ENCODE peak calls at places on chromosomes 11 and 22, in nine cellular contexts. R, J, O, W, Y, Q, H, C and I are unnamed samples.

GRCh38 chr11:67179892-67180490 is 60.9 kb downstream of the KDM2A start:
- DNase-seq in H (no peak), C (no peak), J (no peak), W (no peak), Y (no peak), O (no peak), R (no peak), Q (no peak), I (no peak)

GRCh38 chr11:60345489-60345888 is 18.4 kb downstream of the MS4A6E start:
- DNase-seq in J (peak), W (no peak), Y (no peak), H (peak), R (peak), O (no peak), Q (no peak), C (no peak), I (peak)

GRCh38 chr11:12200359-12201015 is 90.1 kb downstream of the MICAL2 start:
- DNase-seq in H (no peak), W (peak), J (no peak), O (no peak), R (peak), Q (no peak), C (peak), Y (no peak), I (no peak)

GRCh38 chr11:115220881-115221280 is 283.3 kb downstream of the CADM1 start:
- DNase-seq in W (no peak), C (no peak), O (no peak), Y (no peak), Q (no peak), R (no peak), H (no peak), J (no peak), I (no peak)

GRCh38 chr22:36946436-36947158 is 33.2 kb downstream of the CSF2RB start:
- DNase-seq in Q (no peak), O (no peak), Y (no peak), R (no peak), H (no peak), J (no peak), C (no peak), W (no peak), I (no peak)

GRCh38 chr22:26360169-26360885 is 68.7 kb upstream of the ASPHD2 start:
- DNase-seq in C (peak), J (peak), W (peak), Y (peak), Q (peak), R (peak), H (peak), O (peak), I (peak)

GRCh38 chr22:21755855-21756284 is 20.3 kb upstream of the YPEL1 start:
- DNase-seq in O (no peak), Q (no peak), R (peak), Y (no peak), W (no peak), C (peak), J (no peak), H (no peak), I (peak)

GRCh38 chr22:40178417-40179409 is 988 bp downstream of the TNRC6B start:
- DNase-seq in H (peak), O (peak), Q (peak), Y (no peak), W (no peak), C (peak), J (no peak), R (peak), I (peak)

GRCh38 chr11:118046051-118046963 is 30.6 kb upstream of the TMPRSS4 start:
- DNase-seq in H (no peak), Q (no peak), O (no peak), Y (no peak), W (no peak), R (no peak), J (no peak), C (no peak), I (no peak)

GRCh38 chr22:23984430-23984829 is 4.5 kb downstream of the GSTT2 start:
- DNase-seq in H (peak), Q (peak), C (peak), R (no peak), Y (no peak), O (no peak), W (no peak), J (peak), I (peak)

GRCh38 chr11:44780940-44781631 is 54.3 kb downstream of the TSPAN18 start:
- DNase-seq in Q (no peak), H (no peak), R (peak), J (no peak), O (peak), C (no peak), Y (no peak), W (peak), I (no peak)

GRCh38 chr22:43631201-43631600 is 180.9 kb downstream of the EFCAB6 start:
- DNase-seq in J (no peak), O (no peak), C (no peak), W (peak), Y (no peak), R (no peak), H (no peak), Q (no peak), I (no peak)

GRCh38 chr22:30752771-30753170 is 58.1 kb downstream of the OSBP2 start:
- DNase-seq in Q (no peak), J (no peak), W (no peak), R (no peak), O (no peak), C (no peak), Y (no peak), H (no peak), I (no peak)

GRCh38 chr11:104410336-104410735 is 246.4 kb upstream of the PDGFD start:
- DNase-seq in H (no peak), Y (no peak), Q (no peak), W (no peak), R (no peak), J (no peak), O (no peak), C (no peak), I (no peak)

GRCh38 chr11:62546937-62547625 is 475 bp upstream of the AHNAK start:
- DNase-seq in R (no peak), C (peak), O (no peak), W (peak), J (peak), Q (no peak), H (peak), Y (peak), I (peak)
- H3K4me3 ChIP-seq in R (peak), C (peak), O (peak), W (peak), J (peak), Q (peak), H (peak), Y (peak), I (peak)

GRCh38 chr11:47592276-47592675 is 1.9 kb downstream of the C1QTNF4 start:
- DNase-seq in H (no peak), O (no peak), C (no peak), R (no peak), Y (no peak), W (no peak), Q (no peak), J (no peak), I (no peak)

GRCh38 chr11:47595029-47595428 is 818 bp upstream of the C1QTNF4 start:
- DNase-seq in W (no peak), O (no peak), Y (peak), C (no peak), R (no peak), H (no peak), J (no peak), Q (no peak), I (no peak)

GRCh38 chr11:47593934-47594855 is at the start of gene C1QTNF4:
- DNase-seq in J (no peak), H (peak), Q (peak), C (no peak), W (no peak), R (no peak), O (no peak), Y (peak), I (no peak)

GRCh38 chr11:47592970-47593369 is 1.2 kb downstream of the C1QTNF4 start:
- DNase-seq in Q (no peak), W (no peak), Y (no peak), H (no peak), J (no peak), C (no peak), O (no peak), R (no peak), I (no peak)

DNA sequence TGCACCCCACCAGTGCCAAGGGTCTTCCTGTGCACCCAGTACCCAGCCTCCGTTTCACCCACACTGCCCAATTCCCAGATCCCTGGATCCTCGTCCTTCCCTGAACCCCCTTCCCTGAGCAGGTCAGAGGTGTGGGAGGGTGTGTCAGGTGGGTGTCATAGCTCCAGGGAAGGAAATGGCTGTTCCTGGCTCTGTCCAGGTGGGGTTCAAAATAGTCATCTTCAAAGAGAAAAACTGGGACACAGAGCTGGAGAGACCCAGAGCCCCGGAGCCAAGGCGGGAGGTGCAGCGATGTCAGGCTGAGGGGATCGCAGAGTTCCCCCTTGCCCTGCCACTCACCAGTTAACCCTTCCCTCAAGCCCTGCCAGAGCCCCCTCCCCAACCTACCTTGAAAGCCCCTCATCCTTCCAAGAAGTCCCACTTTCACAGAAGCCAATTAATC is 698 bp downstream of the C1QTNF4 start:
- DNase-seq in O (no peak), R (no peak), Q (no peak), W (no peak), Y (peak), H (no peak), J (no peak), C (no peak), I (no peak)
- H3K4me3 ChIP-seq in O (no peak), R (no peak), Q (peak), W (no peak), Y (peak), H (peak), J (peak), C (no peak), I (no peak)

DNA sequence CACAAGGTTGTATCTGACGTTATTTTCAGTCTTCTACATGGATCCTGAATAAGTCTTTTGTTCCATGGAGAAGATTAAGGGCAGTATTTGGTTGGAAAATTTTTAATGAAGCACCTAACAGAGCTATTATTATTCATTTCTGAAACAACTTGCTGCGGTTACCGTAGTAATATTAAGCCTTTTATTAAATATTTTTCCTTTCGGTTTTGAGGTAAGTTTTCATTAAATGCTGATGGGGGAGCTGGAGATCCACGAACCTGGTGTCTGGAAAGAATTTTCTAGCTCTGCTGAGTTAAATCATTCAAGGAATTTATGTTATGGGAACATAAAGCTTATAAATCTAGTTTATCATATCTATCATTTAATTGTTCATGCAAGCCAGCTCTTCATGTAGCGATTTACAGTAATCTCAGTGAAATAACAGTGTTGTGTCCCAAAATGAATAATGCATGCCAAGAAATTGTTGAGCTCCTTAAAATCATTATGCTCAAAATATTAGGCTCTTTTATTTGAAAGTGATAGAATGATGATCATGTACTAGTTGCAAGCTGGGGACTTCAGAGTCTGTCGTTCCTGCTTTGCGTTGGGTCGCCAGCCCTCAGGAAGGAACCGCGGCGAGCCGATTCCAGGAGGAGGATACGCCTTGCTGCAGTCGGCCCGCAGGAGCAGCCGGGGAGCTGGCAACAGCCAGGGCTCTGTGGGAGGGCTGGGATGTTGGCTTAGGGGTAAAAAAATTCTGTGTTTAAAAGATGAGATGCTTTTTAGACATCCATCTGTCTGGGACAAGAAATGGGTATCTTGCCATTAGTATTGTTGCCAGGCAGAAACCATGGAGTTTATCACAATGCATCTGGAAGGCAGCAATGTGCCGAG is 83.1 kb downstream of the TBC1D22A start:
- DNase-seq in Y (peak), O (no peak), H (no peak), Q (no peak), J (peak), W (peak), C (peak), R (peak), I (peak)
- H3K4me3 ChIP-seq in Y (no peak), O (no peak), H (no peak), Q (no peak), J (no peak), W (no peak), C (peak), R (peak), I (peak)

GRCh38 chr11:6405039-6405667 is 13.7 kb downstream of the APBB1 start:
- DNase-seq in O (no peak), R (no peak), W (no peak), C (no peak), Y (peak), H (peak), Q (peak), J (no peak), I (no peak)
- H3K4me3 ChIP-seq in O (no peak), R (no peak), W (no peak), C (no peak), Y (no peak), H (peak), Q (no peak), J (no peak), I (no peak)

DNA sequence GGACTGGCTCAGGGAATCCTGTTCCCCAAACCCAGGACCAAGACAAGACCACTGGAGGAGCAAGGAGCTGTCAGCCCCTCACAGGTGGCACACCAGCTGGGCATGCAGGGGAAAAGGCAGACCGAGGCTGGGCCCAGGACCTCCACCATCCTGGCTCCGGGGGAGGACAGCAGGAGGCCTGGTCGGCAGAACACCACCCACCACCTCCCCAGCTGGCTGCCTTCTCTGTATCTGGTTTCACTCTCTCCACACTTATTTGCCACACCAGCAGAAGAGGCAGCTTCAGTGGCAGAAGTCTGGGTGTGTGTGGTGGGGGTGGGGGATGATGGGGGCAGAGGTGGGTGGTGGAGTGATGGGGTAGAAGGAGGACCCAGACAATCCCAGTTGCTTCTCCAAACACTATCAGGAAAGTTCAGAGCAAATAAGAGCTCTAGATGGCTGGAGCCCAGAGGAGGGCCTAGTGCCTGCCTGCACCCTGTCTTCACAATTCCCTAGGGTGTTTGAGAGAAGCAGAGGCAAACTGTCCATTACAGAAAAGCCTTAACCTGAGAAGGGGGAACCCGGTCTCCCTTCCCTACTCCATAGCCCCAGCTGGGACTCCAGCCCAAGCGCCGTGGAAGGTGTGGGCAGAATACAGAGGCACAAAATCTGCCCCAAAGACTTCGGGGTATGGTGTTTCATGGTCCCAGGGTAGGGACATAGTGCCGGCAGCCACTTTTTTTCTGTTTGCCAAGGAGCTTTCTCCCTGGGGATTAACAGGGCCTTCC is 52.0 kb upstream of the CDON start:
- DNase-seq in O (no peak), R (no peak), Q (no peak), Y (no peak), C (no peak), H (no peak), W (no peak), J (no peak), I (peak)
- H3K4me3 ChIP-seq in O (no peak), R (no peak), Q (no peak), Y (no peak), C (no peak), H (no peak), W (no peak), J (no peak), I (no peak)

GRCh38 chr11:810040-810567 is 337 bp downstream of the RPLP2 start:
- DNase-seq in C (no peak), R (no peak), H (no peak), Q (no peak), W (no peak), J (no peak), O (no peak), Y (no peak), I (no peak)
- H3K4me3 ChIP-seq in C (peak), R (peak), H (peak), Q (peak), W (peak), J (peak), O (peak), Y (peak), I (peak)

GRCh38 chr11:2267871-2268825 is 2.2 kb downstream of the ASCL2 start:
- DNase-seq in H (peak), Y (peak), R (no peak), J (no peak), O (peak), C (no peak), Q (no peak), W (peak), I (no peak)
- H3K4me3 ChIP-seq in H (peak), Y (peak), R (no peak), J (peak), O (no peak), C (no peak), Q (no peak), W (no peak), I (no peak)

DNA sequence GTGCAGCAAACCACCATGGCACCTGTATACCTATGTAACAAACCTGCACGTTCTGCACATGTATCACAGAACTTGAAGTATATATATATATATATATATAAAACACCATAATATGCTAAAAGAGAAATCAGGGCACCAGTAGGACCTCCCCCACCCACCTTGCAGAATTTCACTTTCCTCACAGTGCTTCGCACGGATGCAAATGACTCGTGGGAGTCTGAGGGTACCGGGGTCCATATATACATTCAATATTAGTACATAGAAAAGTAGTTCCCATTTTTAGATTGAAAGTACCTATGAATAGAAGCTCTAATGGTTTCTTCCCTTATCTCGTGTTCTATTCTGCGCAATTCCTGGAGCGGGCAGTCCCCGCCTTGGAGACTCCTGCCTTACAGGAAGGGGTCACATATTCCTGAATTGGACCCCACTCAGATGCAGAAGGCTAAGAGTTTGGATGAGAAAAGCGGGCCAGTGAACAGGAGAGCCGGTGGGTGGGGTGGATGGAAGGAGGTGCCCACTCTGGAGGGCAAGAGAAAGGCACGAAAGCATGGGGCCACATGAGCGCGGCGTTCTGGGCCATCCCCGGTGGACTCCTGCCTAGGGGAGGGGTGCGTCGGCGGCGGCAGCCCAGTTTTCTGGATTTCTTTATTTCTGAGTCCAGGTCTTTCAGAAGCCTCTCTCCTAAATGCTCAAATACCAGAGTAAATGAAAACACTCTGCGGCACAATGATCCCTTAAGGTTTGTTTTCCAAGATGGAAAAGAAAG is 136.3 kb downstream of the ETS1 start:
- DNase-seq in C (no peak), R (no peak), J (no peak), Y (peak), W (peak), O (no peak), H (no peak), Q (no peak), I (no peak)
- H3K4me3 ChIP-seq in C (no peak), R (peak), J (no peak), Y (no peak), W (no peak), O (no peak), H (no peak), Q (no peak), I (no peak)